ENCODE peak calls at places on chromosomes 6 and 20, in six cellular contexts. One of them, this sample, is unnamed.

GRCh38 chr6:53728570-53729194 is 63.1 kb upstream of the KLHL31 start:
- DNase-seq in dorsolateral prefrontal cortex: peak; percentile 60
- DNase-seq in HFF-Myc: peak; percentile 25
- DNase-seq in GM23338: peak; percentile 79
- DNase-seq in psoas muscle: peak; percentile 24
- DNase-seq in cardiac fibroblast: peak; percentile 61
- DNase-seq in this sample: peak; percentile 39

GRCh38 chr6:3456395-3456767 is 469 bp downstream of the SLC22A23 start:
- DNase-seq in dorsolateral prefrontal cortex: no peak
- DNase-seq in psoas muscle: no peak
- DNase-seq in GM23338: no peak
- DNase-seq in cardiac fibroblast: no peak
- DNase-seq in HFF-Myc: no peak
- DNase-seq in this sample: no peak

GRCh38 chr6:116390571-116390970 is 19.8 kb downstream of the DSE start:
- DNase-seq in HFF-Myc: no peak
- DNase-seq in dorsolateral prefrontal cortex: no peak
- DNase-seq in cardiac fibroblast: no peak
- DNase-seq in psoas muscle: no peak
- DNase-seq in GM23338: no peak
- DNase-seq in this sample: no peak

GRCh38 chr20:642398-643174 is 10.4 kb downstream of the SRXN1 start:
- DNase-seq in HFF-Myc: no peak
- DNase-seq in dorsolateral prefrontal cortex: peak; percentile 17
- DNase-seq in psoas muscle: no peak
- DNase-seq in cardiac fibroblast: no peak
- DNase-seq in GM23338: peak; percentile 75
- DNase-seq in this sample: no peak

GRCh38 chr6:167285077-167285770 is 5.9 kb upstream of the UNC93A start:
- DNase-seq in cardiac fibroblast: no peak
- DNase-seq in GM23338: no peak
- DNase-seq in HFF-Myc: no peak
- DNase-seq in psoas muscle: no peak
- DNase-seq in dorsolateral prefrontal cortex: peak; percentile 66
- DNase-seq in this sample: no peak

GRCh38 chr6:135105299-135105698 is 50.7 kb upstream of the HBS1L start:
- DNase-seq in psoas muscle: no peak
- DNase-seq in GM23338: no peak
- DNase-seq in dorsolateral prefrontal cortex: no peak
- DNase-seq in cardiac fibroblast: no peak
- DNase-seq in HFF-Myc: no peak
- DNase-seq in this sample: no peak

GRCh38 chr6:112640895-112641294 is 293.8 kb downstream of the RFPL4B start:
- DNase-seq in GM23338: no peak
- DNase-seq in psoas muscle: no peak
- DNase-seq in cardiac fibroblast: no peak
- DNase-seq in dorsolateral prefrontal cortex: no peak
- DNase-seq in HFF-Myc: no peak
- DNase-seq in this sample: no peak

GRCh38 chr6:34146021-34146782 is at the start of gene GRM4:
- DNase-seq in psoas muscle: no peak
- DNase-seq in HFF-Myc: no peak
- DNase-seq in dorsolateral prefrontal cortex: peak; percentile 32
- DNase-seq in cardiac fibroblast: no peak
- DNase-seq in GM23338: no peak
- DNase-seq in this sample: no peak

GRCh38 chr6:46015119-46015968 is at the start of gene CLIC5:
- DNase-seq in dorsolateral prefrontal cortex: no peak
- DNase-seq in GM23338: peak; percentile 50
- DNase-seq in psoas muscle: peak; percentile 63
- DNase-seq in HFF-Myc: no peak
- DNase-seq in cardiac fibroblast: no peak
- DNase-seq in this sample: no peak

GRCh38 chr6:139249387-139249786 is 42.4 kb downstream of the TXLNB start:
- DNase-seq in HFF-Myc: no peak
- DNase-seq in GM23338: no peak
- DNase-seq in cardiac fibroblast: peak; percentile 14
- DNase-seq in psoas muscle: no peak
- DNase-seq in dorsolateral prefrontal cortex: no peak
- DNase-seq in this sample: no peak

GRCh38 chr6:79604583-79605037 is 26.5 kb upstream of the SH3BGRL2 start:
- DNase-seq in GM23338: no peak
- DNase-seq in cardiac fibroblast: no peak
- DNase-seq in psoas muscle: no peak
- DNase-seq in HFF-Myc: no peak
- DNase-seq in dorsolateral prefrontal cortex: no peak
- DNase-seq in this sample: no peak

GRCh38 chr20:43955244-43956191 is 40.9 kb downstream of the TOX2 start:
- DNase-seq in cardiac fibroblast: peak; percentile 90
- DNase-seq in GM23338: no peak
- DNase-seq in psoas muscle: no peak
- DNase-seq in HFF-Myc: peak; percentile 77
- DNase-seq in dorsolateral prefrontal cortex: no peak
- DNase-seq in this sample: peak; percentile 99

GRCh38 chr20:14374191-14374590 is 36.8 kb upstream of the FLRT3 start:
- DNase-seq in GM23338: peak; percentile 42
- DNase-seq in dorsolateral prefrontal cortex: no peak
- DNase-seq in cardiac fibroblast: no peak
- DNase-seq in HFF-Myc: no peak
- DNase-seq in psoas muscle: no peak
- DNase-seq in this sample: no peak

GRCh38 chr6:163414117-163414366 is 476 bp upstream of the QKI start:
- DNase-seq in psoas muscle: no peak
- DNase-seq in dorsolateral prefrontal cortex: no peak
- DNase-seq in cardiac fibroblast: peak; percentile 95
- DNase-seq in GM23338: no peak
- DNase-seq in HFF-Myc: no peak
- DNase-seq in this sample: no peak

GRCh38 chr6:39377530-39377929 is 55.0 kb upstream of the KCNK16 start:
- DNase-seq in cardiac fibroblast: peak; percentile 84
- DNase-seq in GM23338: peak; percentile 93
- DNase-seq in HFF-Myc: peak; percentile 63
- DNase-seq in dorsolateral prefrontal cortex: peak; percentile 54
- DNase-seq in psoas muscle: peak; percentile 42
- DNase-seq in this sample: peak; percentile 79

GRCh38 chr6:23091795-23092194 is 522.4 kb downstream of the HDGFL1 start:
- DNase-seq in psoas muscle: no peak
- DNase-seq in GM23338: no peak
- DNase-seq in dorsolateral prefrontal cortex: no peak
- DNase-seq in HFF-Myc: no peak
- DNase-seq in cardiac fibroblast: no peak
- DNase-seq in this sample: no peak

GRCh38 chr20:33653218-33653899 is 8.8 kb upstream of the C20orf144 start:
- DNase-seq in psoas muscle: no peak
- DNase-seq in dorsolateral prefrontal cortex: peak; percentile 54
- DNase-seq in HFF-Myc: no peak
- DNase-seq in cardiac fibroblast: peak; percentile 78
- DNase-seq in GM23338: peak; percentile 90
- DNase-seq in this sample: peak; percentile 85

GRCh38 chr6:159691133-159691962 is 1.7 kb downstream of the SOD2 start:
- DNase-seq in GM23338: peak; percentile 52
- DNase-seq in dorsolateral prefrontal cortex: no peak
- DNase-seq in HFF-Myc: peak; percentile 59
- DNase-seq in psoas muscle: no peak
- DNase-seq in cardiac fibroblast: peak; percentile 97
- DNase-seq in this sample: peak; percentile 64

GRCh38 chr6:159693894-159694545 is 979 bp upstream of the SOD2 start:
- DNase-seq in psoas muscle: no peak
- DNase-seq in GM23338: peak; percentile 42
- DNase-seq in dorsolateral prefrontal cortex: peak; percentile 21
- DNase-seq in cardiac fibroblast: peak; percentile 56
- DNase-seq in HFF-Myc: no peak
- DNase-seq in this sample: peak; percentile 71

GRCh38 chr6:159692303-159693127 is 526 bp downstream of the SOD2 start:
- DNase-seq in psoas muscle: no peak
- DNase-seq in dorsolateral prefrontal cortex: peak; percentile 48
- DNase-seq in GM23338: peak; percentile 51
- DNase-seq in cardiac fibroblast: peak; percentile 43
- DNase-seq in HFF-Myc: no peak
- DNase-seq in this sample: peak; percentile 49

GRCh38 chr6:159691963-159692287 is 1.1 kb downstream of the SOD2 start:
- DNase-seq in HFF-Myc: no peak
- DNase-seq in psoas muscle: no peak
- DNase-seq in dorsolateral prefrontal cortex: no peak
- DNase-seq in GM23338: peak; percentile 16
- DNase-seq in cardiac fibroblast: no peak
- DNase-seq in this sample: peak; percentile 12

GRCh38 chr6:159693128-159693893 is at the start of gene SOD2:
- DNase-seq in dorsolateral prefrontal cortex: peak; percentile 81
- DNase-seq in psoas muscle: peak; percentile 91
- DNase-seq in GM23338: peak; percentile 90
- DNase-seq in cardiac fibroblast: peak; percentile 94
- DNase-seq in HFF-Myc: no peak
- DNase-seq in this sample: peak; percentile 84
- TF ChIP-seq CTCF in dorsolateral prefrontal cortex: no peak
- TF ChIP-seq CTCF in psoas muscle: no peak
- TF ChIP-seq CTCF in GM23338: no peak
- TF ChIP-seq CTCF in cardiac fibroblast: no peak
- TF ChIP-seq CTCF in HFF-Myc: no peak
- TF ChIP-seq CTCF in this sample: no peak

GRCh38 chr6:36094786-36095496 is 35.4 kb upstream of the MAPK13 start:
- DNase-seq in dorsolateral prefrontal cortex: peak; percentile 82
- DNase-seq in psoas muscle: peak; percentile 79
- DNase-seq in GM23338: peak; percentile 88
- DNase-seq in cardiac fibroblast: peak; percentile 84
- DNase-seq in HFF-Myc: peak; percentile 36
- DNase-seq in this sample: peak; percentile 74

GRCh38 chr6:36098920-36099647 is 31.2 kb upstream of the MAPK13 start:
- DNase-seq in cardiac fibroblast: peak; percentile 51
- DNase-seq in psoas muscle: no peak
- DNase-seq in HFF-Myc: no peak
- DNase-seq in GM23338: peak; percentile 62
- DNase-seq in dorsolateral prefrontal cortex: no peak
- DNase-seq in this sample: no peak

GRCh38 chr6:36094238-36094637 is 36.1 kb upstream of the MAPK13 start:
- DNase-seq in GM23338: no peak
- DNase-seq in psoas muscle: no peak
- DNase-seq in dorsolateral prefrontal cortex: no peak
- DNase-seq in HFF-Myc: no peak
- DNase-seq in cardiac fibroblast: no peak
- DNase-seq in this sample: no peak

GRCh38 chr6:36098253-36098919 is 31.9 kb upstream of the MAPK13 start:
- DNase-seq in dorsolateral prefrontal cortex: no peak
- DNase-seq in cardiac fibroblast: no peak
- DNase-seq in GM23338: no peak
- DNase-seq in psoas muscle: no peak
- DNase-seq in HFF-Myc: no peak
- DNase-seq in this sample: no peak

DNA sequence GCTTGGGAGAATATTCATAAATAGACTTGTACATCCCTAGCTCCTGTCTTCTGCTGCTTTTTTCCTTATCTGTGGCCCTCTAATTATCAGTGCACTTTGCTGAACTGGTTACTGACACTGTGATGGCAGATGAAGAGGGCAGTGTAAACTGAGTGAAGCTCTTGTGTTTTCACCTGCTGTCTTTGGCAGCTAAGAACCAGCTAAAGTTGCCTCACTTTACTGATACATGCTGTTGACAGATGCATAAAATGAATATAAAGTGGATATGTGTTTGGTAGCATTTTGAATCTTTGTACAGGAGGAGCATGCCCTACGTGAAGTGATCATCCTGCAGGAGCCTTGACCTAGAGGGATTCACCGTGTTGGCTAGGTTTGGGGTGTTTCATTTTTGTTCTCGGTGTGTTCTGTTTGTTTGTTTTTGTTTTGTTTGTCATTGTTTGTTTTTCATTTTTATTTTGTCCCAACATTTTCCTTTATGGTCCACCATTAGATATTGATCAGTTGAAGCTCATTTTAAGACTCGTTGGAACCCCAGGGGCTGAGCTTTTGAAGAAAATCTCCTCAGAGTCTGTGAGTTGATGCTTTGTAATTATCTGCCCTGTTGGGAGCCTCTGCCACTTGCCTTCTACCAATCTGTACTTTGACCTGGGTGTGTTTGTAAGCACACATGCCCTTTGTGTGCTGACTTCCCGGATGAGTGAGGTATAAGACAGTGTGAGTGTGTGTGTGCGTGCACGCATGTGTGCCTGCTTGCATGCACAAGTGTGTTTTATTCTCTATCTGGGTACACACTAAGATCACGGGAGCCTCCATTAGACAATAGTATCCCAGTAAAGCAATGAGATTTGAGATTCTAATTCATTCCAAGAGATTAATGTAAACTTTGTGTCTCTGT is 34.6 kb upstream of the MAPK13 start:
- DNase-seq in GM23338: no peak
- DNase-seq in dorsolateral prefrontal cortex: no peak
- DNase-seq in cardiac fibroblast: no peak
- DNase-seq in HFF-Myc: no peak
- DNase-seq in psoas muscle: no peak
- DNase-seq in this sample: no peak
- TF ChIP-seq CTCF in GM23338: no peak
- TF ChIP-seq CTCF in dorsolateral prefrontal cortex: no peak
- TF ChIP-seq CTCF in cardiac fibroblast: no peak
- TF ChIP-seq CTCF in HFF-Myc: no peak
- TF ChIP-seq CTCF in psoas muscle: no peak
- TF ChIP-seq CTCF in this sample: peak; percentile 52

GRCh38 chr20:48761914-48762313 is 65.9 kb downstream of the PREX1 start:
- DNase-seq in GM23338: no peak
- DNase-seq in psoas muscle: no peak
- DNase-seq in dorsolateral prefrontal cortex: no peak
- DNase-seq in HFF-Myc: no peak
- DNase-seq in cardiac fibroblast: no peak
- DNase-seq in this sample: no peak
- TF ChIP-seq CTCF in GM23338: no peak
- TF ChIP-seq CTCF in psoas muscle: no peak
- TF ChIP-seq CTCF in dorsolateral prefrontal cortex: no peak
- TF ChIP-seq CTCF in HFF-Myc: no peak
- TF ChIP-seq CTCF in cardiac fibroblast: no peak
- TF ChIP-seq CTCF in this sample: no peak

DNA sequence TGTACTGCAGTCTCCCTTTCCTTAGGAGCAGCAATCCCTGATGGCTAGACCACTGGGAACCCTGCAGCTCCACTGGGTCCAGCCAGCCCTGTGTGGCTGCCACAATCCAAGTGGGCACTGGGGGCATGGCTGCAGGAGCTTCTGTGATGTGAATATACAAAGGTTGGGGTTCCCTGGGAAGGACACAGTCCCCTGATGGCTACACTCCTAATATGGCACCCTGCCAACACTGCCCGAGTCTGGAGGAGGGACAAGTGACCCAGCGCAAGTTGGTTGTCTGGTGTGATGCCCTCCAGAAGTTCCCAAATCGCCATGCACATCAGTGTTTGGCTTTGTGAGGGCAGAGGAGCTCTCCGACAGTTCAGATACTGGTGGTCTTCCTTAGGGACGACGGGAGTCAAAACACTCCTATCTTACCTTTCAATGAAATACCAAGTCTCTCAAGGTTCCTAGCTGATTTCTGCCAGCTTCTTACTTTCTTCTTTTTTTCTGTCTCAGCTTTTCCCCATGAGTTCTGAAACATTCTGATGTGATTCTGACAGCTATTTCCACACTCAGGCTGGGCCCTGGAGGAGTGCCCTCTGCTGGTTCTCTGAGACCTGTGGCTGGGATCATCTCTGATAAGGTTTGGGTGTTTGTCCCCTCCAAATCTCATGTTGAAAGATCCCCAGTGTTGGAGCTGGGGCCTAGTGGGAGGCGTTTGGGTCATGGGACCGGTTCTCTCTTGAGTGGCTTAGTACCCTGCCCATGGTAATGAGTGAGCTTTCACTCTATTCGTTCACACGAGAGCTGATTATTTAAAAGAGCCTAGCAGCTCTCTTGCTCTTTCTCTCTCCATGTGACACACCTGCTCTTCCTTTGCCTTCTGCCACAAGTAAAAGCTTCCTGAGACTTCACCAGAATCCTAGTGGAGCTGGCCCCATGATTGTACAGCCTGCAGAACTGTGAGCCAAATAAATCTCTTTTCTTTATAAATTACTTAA is 15.5 kb upstream of the ZFP57 start:
- DNase-seq in dorsolateral prefrontal cortex: no peak
- DNase-seq in HFF-Myc: no peak
- DNase-seq in cardiac fibroblast: peak; percentile 16
- DNase-seq in psoas muscle: no peak
- DNase-seq in GM23338: peak; percentile 79
- DNase-seq in this sample: peak; percentile 55
- TF ChIP-seq CTCF in dorsolateral prefrontal cortex: peak; percentile 33
- TF ChIP-seq CTCF in HFF-Myc: peak; percentile 52
- TF ChIP-seq CTCF in cardiac fibroblast: peak; percentile 73
- TF ChIP-seq CTCF in psoas muscle: peak; percentile 7
- TF ChIP-seq CTCF in GM23338: peak; percentile 83
- TF ChIP-seq CTCF in this sample: peak; percentile 54

This sample was measured in RWPE1.